ENCODE peak calls at places on chromosome 5, in eight cellular contexts. One of them, this sample, is unnamed.

GRCh38 chr5:163330723-163331668 is 106.4 kb upstream of the CCNG1 start:
- DNase-seq in DMS153: no peak
- DNase-seq in GM10248: no peak
- DNase-seq in NCI-H446: no peak
- DNase-seq in tibial artery: no peak
- DNase-seq in retina: no peak
- DNase-seq in stimulated activated CD4-positive, alpha-beta T cell treated with anti-CD3 and anti-CD28 coated beads, Interleukin-4, amount 100 ng/mL, for 48 hours: no peak
- DNase-seq in fibroblast of mammary gland: no peak
- DNase-seq in this sample: no peak

GRCh38 chr5:151245820-151246219 is 7.2 kb upstream of the GM2A start:
- DNase-seq in DMS153: no peak
- DNase-seq in GM10248: no peak
- DNase-seq in NCI-H446: no peak
- DNase-seq in tibial artery: no peak
- DNase-seq in retina: no peak
- DNase-seq in stimulated activated CD4-positive, alpha-beta T cell treated with anti-CD3 and anti-CD28 coated beads, Interleukin-4, amount 100 ng/mL, for 48 hours: no peak
- DNase-seq in fibroblast of mammary gland: no peak
- DNase-seq in this sample: no peak

GRCh38 chr5:15499528-15500325 is at the start of gene FBXL7:
- DNase-seq in DMS153: no peak
- DNase-seq in GM10248: peak
- DNase-seq in NCI-H446: no peak
- DNase-seq in tibial artery: peak
- DNase-seq in retina: peak
- DNase-seq in stimulated activated CD4-positive, alpha-beta T cell treated with anti-CD3 and anti-CD28 coated beads, Interleukin-4, amount 100 ng/mL, for 48 hours: no peak
- DNase-seq in fibroblast of mammary gland: peak
- DNase-seq in this sample: peak

GRCh38 chr5:133788121-133788520 is 175.8 kb upstream of the FSTL4 start:
- DNase-seq in DMS153: no peak
- DNase-seq in GM10248: no peak
- DNase-seq in NCI-H446: no peak
- DNase-seq in tibial artery: no peak
- DNase-seq in retina: no peak
- DNase-seq in stimulated activated CD4-positive, alpha-beta T cell treated with anti-CD3 and anti-CD28 coated beads, Interleukin-4, amount 100 ng/mL, for 48 hours: no peak
- DNase-seq in fibroblast of mammary gland: no peak
- DNase-seq in this sample: no peak

GRCh38 chr5:93236807-93237421 is 344.1 kb downstream of the NR2F1-AS1 start:
- DNase-seq in DMS153: no peak
- DNase-seq in GM10248: no peak
- DNase-seq in NCI-H446: no peak
- DNase-seq in tibial artery: no peak
- DNase-seq in retina: no peak
- DNase-seq in stimulated activated CD4-positive, alpha-beta T cell treated with anti-CD3 and anti-CD28 coated beads, Interleukin-4, amount 100 ng/mL, for 48 hours: no peak
- DNase-seq in fibroblast of mammary gland: peak
- DNase-seq in this sample: peak

GRCh38 chr5:32443145-32443540 is 1.4 kb downstream of the ZFR start:
- DNase-seq in DMS153: no peak
- DNase-seq in GM10248: peak
- DNase-seq in NCI-H446: no peak
- DNase-seq in tibial artery: no peak
- DNase-seq in retina: no peak
- DNase-seq in stimulated activated CD4-positive, alpha-beta T cell treated with anti-CD3 and anti-CD28 coated beads, Interleukin-4, amount 100 ng/mL, for 48 hours: peak
- DNase-seq in fibroblast of mammary gland: peak
- DNase-seq in this sample: peak

GRCh38 chr5:373710-374602 is 52.4 kb downstream of the AHRR start:
- DNase-seq in DMS153: peak
- DNase-seq in GM10248: peak
- DNase-seq in NCI-H446: no peak
- DNase-seq in tibial artery: no peak
- DNase-seq in retina: no peak
- DNase-seq in stimulated activated CD4-positive, alpha-beta T cell treated with anti-CD3 and anti-CD28 coated beads, Interleukin-4, amount 100 ng/mL, for 48 hours: peak
- DNase-seq in fibroblast of mammary gland: peak
- DNase-seq in this sample: peak

GRCh38 chr5:7717691-7718090 is 133.2 kb downstream of the CFAP90 start:
- DNase-seq in DMS153: no peak
- DNase-seq in GM10248: no peak
- DNase-seq in NCI-H446: no peak
- DNase-seq in tibial artery: no peak
- DNase-seq in retina: no peak
- DNase-seq in stimulated activated CD4-positive, alpha-beta T cell treated with anti-CD3 and anti-CD28 coated beads, Interleukin-4, amount 100 ng/mL, for 48 hours: no peak
- DNase-seq in fibroblast of mammary gland: no peak
- DNase-seq in this sample: no peak

GRCh38 chr5:50745221-50745620 is 78.8 kb downstream of the PARP8 start:
- DNase-seq in DMS153: no peak
- DNase-seq in GM10248: no peak
- DNase-seq in NCI-H446: no peak
- DNase-seq in tibial artery: no peak
- DNase-seq in retina: no peak
- DNase-seq in stimulated activated CD4-positive, alpha-beta T cell treated with anti-CD3 and anti-CD28 coated beads, Interleukin-4, amount 100 ng/mL, for 48 hours: no peak
- DNase-seq in fibroblast of mammary gland: no peak
- DNase-seq in this sample: no peak

GRCh38 chr5:135053278-135053677 is 19.2 kb upstream of the PITX1 start:
- DNase-seq in DMS153: no peak
- DNase-seq in GM10248: peak
- DNase-seq in NCI-H446: no peak
- DNase-seq in tibial artery: no peak
- DNase-seq in retina: no peak
- DNase-seq in stimulated activated CD4-positive, alpha-beta T cell treated with anti-CD3 and anti-CD28 coated beads, Interleukin-4, amount 100 ng/mL, for 48 hours: no peak
- DNase-seq in fibroblast of mammary gland: no peak
- DNase-seq in this sample: no peak

GRCh38 chr5:170333161-170333909 is 35.8 kb upstream of the LCP2 start:
- DNase-seq in DMS153: no peak
- DNase-seq in GM10248: no peak
- DNase-seq in NCI-H446: no peak
- DNase-seq in tibial artery: no peak
- DNase-seq in retina: no peak
- DNase-seq in stimulated activated CD4-positive, alpha-beta T cell treated with anti-CD3 and anti-CD28 coated beads, Interleukin-4, amount 100 ng/mL, for 48 hours: peak
- DNase-seq in fibroblast of mammary gland: peak
- DNase-seq in this sample: no peak

GRCh38 chr5:137960141-137960540 is 70.9 kb downstream of the PKD2L2 start:
- DNase-seq in DMS153: no peak
- DNase-seq in GM10248: no peak
- DNase-seq in NCI-H446: no peak
- DNase-seq in tibial artery: no peak
- DNase-seq in retina: no peak
- DNase-seq in stimulated activated CD4-positive, alpha-beta T cell treated with anti-CD3 and anti-CD28 coated beads, Interleukin-4, amount 100 ng/mL, for 48 hours: no peak
- DNase-seq in fibroblast of mammary gland: no peak
- DNase-seq in this sample: no peak

GRCh38 chr5:87081511-87082372 is 185.9 kb upstream of the RASA1 start:
- DNase-seq in DMS153: no peak
- DNase-seq in GM10248: peak
- DNase-seq in NCI-H446: no peak
- DNase-seq in tibial artery: peak
- DNase-seq in retina: no peak
- DNase-seq in stimulated activated CD4-positive, alpha-beta T cell treated with anti-CD3 and anti-CD28 coated beads, Interleukin-4, amount 100 ng/mL, for 48 hours: peak
- DNase-seq in fibroblast of mammary gland: no peak
- DNase-seq in this sample: no peak

GRCh38 chr5:135551593-135552447 is 16.1 kb upstream of the NEUROG1 start:
- DNase-seq in DMS153: no peak
- DNase-seq in GM10248: peak
- DNase-seq in NCI-H446: peak
- DNase-seq in tibial artery: peak
- DNase-seq in retina: peak
- DNase-seq in stimulated activated CD4-positive, alpha-beta T cell treated with anti-CD3 and anti-CD28 coated beads, Interleukin-4, amount 100 ng/mL, for 48 hours: peak
- DNase-seq in fibroblast of mammary gland: peak
- DNase-seq in this sample: peak

GRCh38 chr5:69078921-69079537 is 14.8 kb upstream of the SLC30A5 start:
- DNase-seq in DMS153: no peak
- DNase-seq in GM10248: no peak
- DNase-seq in NCI-H446: no peak
- DNase-seq in tibial artery: no peak
- DNase-seq in retina: no peak
- DNase-seq in stimulated activated CD4-positive, alpha-beta T cell treated with anti-CD3 and anti-CD28 coated beads, Interleukin-4, amount 100 ng/mL, for 48 hours: no peak
- DNase-seq in fibroblast of mammary gland: peak
- DNase-seq in this sample: no peak

GRCh38 chr5:54013556-54014157 is 296.7 kb downstream of the ARL15 start:
- DNase-seq in DMS153: no peak
- DNase-seq in GM10248: no peak
- DNase-seq in NCI-H446: no peak
- DNase-seq in tibial artery: peak
- DNase-seq in retina: no peak
- DNase-seq in stimulated activated CD4-positive, alpha-beta T cell treated with anti-CD3 and anti-CD28 coated beads, Interleukin-4, amount 100 ng/mL, for 48 hours: peak
- DNase-seq in fibroblast of mammary gland: peak
- DNase-seq in this sample: peak

GRCh38 chr5:104778-105296 is 12.9 kb downstream of the PLEKHG4B start:
- DNase-seq in DMS153: no peak
- DNase-seq in GM10248: no peak
- DNase-seq in NCI-H446: no peak
- DNase-seq in tibial artery: no peak
- DNase-seq in retina: peak
- DNase-seq in stimulated activated CD4-positive, alpha-beta T cell treated with anti-CD3 and anti-CD28 coated beads, Interleukin-4, amount 100 ng/mL, for 48 hours: no peak
- DNase-seq in fibroblast of mammary gland: no peak
- DNase-seq in this sample: no peak

GRCh38 chr5:7762267-7762666 is 88.7 kb downstream of the CFAP90 start:
- DNase-seq in DMS153: peak
- DNase-seq in GM10248: peak
- DNase-seq in NCI-H446: no peak
- DNase-seq in tibial artery: no peak
- DNase-seq in retina: no peak
- DNase-seq in stimulated activated CD4-positive, alpha-beta T cell treated with anti-CD3 and anti-CD28 coated beads, Interleukin-4, amount 100 ng/mL, for 48 hours: no peak
- DNase-seq in fibroblast of mammary gland: no peak
- DNase-seq in this sample: no peak

GRCh38 chr5:100900142-100900795 is 2.8 kb downstream of the ST8SIA4 start:
- DNase-seq in DMS153: peak
- DNase-seq in GM10248: no peak
- DNase-seq in NCI-H446: no peak
- DNase-seq in tibial artery: peak
- DNase-seq in retina: peak
- DNase-seq in stimulated activated CD4-positive, alpha-beta T cell treated with anti-CD3 and anti-CD28 coated beads, Interleukin-4, amount 100 ng/mL, for 48 hours: no peak
- DNase-seq in fibroblast of mammary gland: peak
- DNase-seq in this sample: peak

GRCh38 chr5:37816883-37817282 is 23.0 kb downstream of the GDNF start:
- DNase-seq in DMS153: no peak
- DNase-seq in GM10248: no peak
- DNase-seq in NCI-H446: no peak
- DNase-seq in tibial artery: no peak
- DNase-seq in retina: no peak
- DNase-seq in stimulated activated CD4-positive, alpha-beta T cell treated with anti-CD3 and anti-CD28 coated beads, Interleukin-4, amount 100 ng/mL, for 48 hours: no peak
- DNase-seq in fibroblast of mammary gland: no peak
- DNase-seq in this sample: peak

GRCh38 chr5:98464737-98465330 is 308.6 kb upstream of the RGMB start:
- DNase-seq in DMS153: no peak
- DNase-seq in GM10248: no peak
- DNase-seq in NCI-H446: no peak
- DNase-seq in tibial artery: no peak
- DNase-seq in retina: no peak
- DNase-seq in stimulated activated CD4-positive, alpha-beta T cell treated with anti-CD3 and anti-CD28 coated beads, Interleukin-4, amount 100 ng/mL, for 48 hours: no peak
- DNase-seq in fibroblast of mammary gland: no peak
- DNase-seq in this sample: no peak

GRCh38 chr5:148934895-148935400 is 108.5 kb downstream of the ADRB2 start:
- DNase-seq in DMS153: no peak
- DNase-seq in GM10248: no peak
- DNase-seq in NCI-H446: no peak
- DNase-seq in tibial artery: no peak
- DNase-seq in retina: no peak
- DNase-seq in stimulated activated CD4-positive, alpha-beta T cell treated with anti-CD3 and anti-CD28 coated beads, Interleukin-4, amount 100 ng/mL, for 48 hours: no peak
- DNase-seq in fibroblast of mammary gland: no peak
- DNase-seq in this sample: peak

GRCh38 chr5:31407921-31408714 is 123.8 kb downstream of the DROSHA start:
- DNase-seq in DMS153: no peak
- DNase-seq in GM10248: no peak
- DNase-seq in NCI-H446: no peak
- DNase-seq in tibial artery: no peak
- DNase-seq in retina: no peak
- DNase-seq in stimulated activated CD4-positive, alpha-beta T cell treated with anti-CD3 and anti-CD28 coated beads, Interleukin-4, amount 100 ng/mL, for 48 hours: no peak
- DNase-seq in fibroblast of mammary gland: peak
- DNase-seq in this sample: peak

GRCh38 chr5:24916863-24917262 is 272.1 kb upstream of the CDH10 start:
- DNase-seq in DMS153: no peak
- DNase-seq in GM10248: no peak
- DNase-seq in NCI-H446: no peak
- DNase-seq in tibial artery: no peak
- DNase-seq in retina: no peak
- DNase-seq in stimulated activated CD4-positive, alpha-beta T cell treated with anti-CD3 and anti-CD28 coated beads, Interleukin-4, amount 100 ng/mL, for 48 hours: no peak
- DNase-seq in fibroblast of mammary gland: no peak
- DNase-seq in this sample: no peak

GRCh38 chr5:135309391-135310327 is 89.4 kb downstream of the MACROH2A1 start:
- DNase-seq in DMS153: no peak
- DNase-seq in GM10248: no peak
- DNase-seq in NCI-H446: no peak
- DNase-seq in tibial artery: no peak
- DNase-seq in retina: no peak
- DNase-seq in stimulated activated CD4-positive, alpha-beta T cell treated with anti-CD3 and anti-CD28 coated beads, Interleukin-4, amount 100 ng/mL, for 48 hours: no peak
- DNase-seq in fibroblast of mammary gland: no peak
- DNase-seq in this sample: peak

GRCh38 chr5:73764996-73765395 is 139.0 kb downstream of the ARHGEF28 start:
- DNase-seq in DMS153: no peak
- DNase-seq in GM10248: no peak
- DNase-seq in NCI-H446: no peak
- DNase-seq in tibial artery: no peak
- DNase-seq in retina: no peak
- DNase-seq in stimulated activated CD4-positive, alpha-beta T cell treated with anti-CD3 and anti-CD28 coated beads, Interleukin-4, amount 100 ng/mL, for 48 hours: no peak
- DNase-seq in fibroblast of mammary gland: no peak
- DNase-seq in this sample: peak

GRCh38 chr5:106875591-106876297 is 795.0 kb downstream of the EFNA5 start:
- DNase-seq in DMS153: no peak
- DNase-seq in GM10248: peak
- DNase-seq in NCI-H446: no peak
- DNase-seq in tibial artery: no peak
- DNase-seq in retina: no peak
- DNase-seq in stimulated activated CD4-positive, alpha-beta T cell treated with anti-CD3 and anti-CD28 coated beads, Interleukin-4, amount 100 ng/mL, for 48 hours: no peak
- DNase-seq in fibroblast of mammary gland: peak
- DNase-seq in this sample: peak

GRCh38 chr5:75521195-75521594 is 9.5 kb downstream of the POLK start:
- DNase-seq in DMS153: no peak
- DNase-seq in GM10248: no peak
- DNase-seq in NCI-H446: no peak
- DNase-seq in tibial artery: no peak
- DNase-seq in retina: no peak
- DNase-seq in stimulated activated CD4-positive, alpha-beta T cell treated with anti-CD3 and anti-CD28 coated beads, Interleukin-4, amount 100 ng/mL, for 48 hours: no peak
- DNase-seq in fibroblast of mammary gland: no peak
- DNase-seq in this sample: no peak

GRCh38 chr5:123659006-123659405 is 147.0 kb downstream of the CSNK1G3 start:
- DNase-seq in DMS153: no peak
- DNase-seq in GM10248: no peak
- DNase-seq in NCI-H446: no peak
- DNase-seq in tibial artery: no peak
- DNase-seq in retina: no peak
- DNase-seq in stimulated activated CD4-positive, alpha-beta T cell treated with anti-CD3 and anti-CD28 coated beads, Interleukin-4, amount 100 ng/mL, for 48 hours: no peak
- DNase-seq in fibroblast of mammary gland: no peak
- DNase-seq in this sample: no peak

GRCh38 chr5:92402045-92402444 is 1018.9 kb upstream of the ARRDC3 start:
- DNase-seq in DMS153: no peak
- DNase-seq in GM10248: no peak
- DNase-seq in NCI-H446: no peak
- DNase-seq in tibial artery: no peak
- DNase-seq in retina: no peak
- DNase-seq in stimulated activated CD4-positive, alpha-beta T cell treated with anti-CD3 and anti-CD28 coated beads, Interleukin-4, amount 100 ng/mL, for 48 hours: no peak
- DNase-seq in fibroblast of mammary gland: peak
- DNase-seq in this sample: peak

GRCh38 chr5:150263801-150264621 is 25.6 kb downstream of the CAMK2A start:
- DNase-seq in DMS153: no peak
- DNase-seq in GM10248: no peak
- DNase-seq in NCI-H446: peak
- DNase-seq in tibial artery: no peak
- DNase-seq in retina: peak
- DNase-seq in stimulated activated CD4-positive, alpha-beta T cell treated with anti-CD3 and anti-CD28 coated beads, Interleukin-4, amount 100 ng/mL, for 48 hours: no peak
- DNase-seq in fibroblast of mammary gland: peak
- DNase-seq in this sample: peak

GRCh38 chr5:56676091-56676768 is 139.1 kb upstream of the MAP3K1 start:
- DNase-seq in DMS153: no peak
- DNase-seq in GM10248: no peak
- DNase-seq in NCI-H446: no peak
- DNase-seq in tibial artery: no peak
- DNase-seq in retina: no peak
- DNase-seq in stimulated activated CD4-positive, alpha-beta T cell treated with anti-CD3 and anti-CD28 coated beads, Interleukin-4, amount 100 ng/mL, for 48 hours: no peak
- DNase-seq in fibroblast of mammary gland: no peak
- DNase-seq in this sample: peak

GRCh38 chr5:173498286-173498685 is 118.2 kb downstream of the BOD1 start:
- DNase-seq in DMS153: no peak
- DNase-seq in GM10248: no peak
- DNase-seq in NCI-H446: no peak
- DNase-seq in tibial artery: peak
- DNase-seq in retina: peak
- DNase-seq in stimulated activated CD4-positive, alpha-beta T cell treated with anti-CD3 and anti-CD28 coated beads, Interleukin-4, amount 100 ng/mL, for 48 hours: no peak
- DNase-seq in fibroblast of mammary gland: peak
- DNase-seq in this sample: peak

GRCh38 chr5:119478781-119479180 is 26.5 kb downstream of the HSD17B4 start:
- DNase-seq in DMS153: no peak
- DNase-seq in GM10248: no peak
- DNase-seq in NCI-H446: no peak
- DNase-seq in tibial artery: no peak
- DNase-seq in retina: no peak
- DNase-seq in stimulated activated CD4-positive, alpha-beta T cell treated with anti-CD3 and anti-CD28 coated beads, Interleukin-4, amount 100 ng/mL, for 48 hours: no peak
- DNase-seq in fibroblast of mammary gland: peak
- DNase-seq in this sample: peak

This sample was measured in ELR.